ENCODE peak calls at places on chromosomes 5 and 9, in nine cellular contexts. B, Y, J, Z, D, R, F, L and U are unnamed samples.

GRCh38 chr9:105439428-105439827 is 8.4 kb upstream of the FSD1L start:
- DNase-seq in F (no peak), L (no peak), R (no peak), D (no peak), J (no peak), Y (no peak), Z (no peak), B (no peak), U (no peak)

GRCh38 chr5:176609724-176610429 is at the start of gene GPRIN1:
- DNase-seq in B (no peak), D (peak; percentile 69), Z (peak; percentile 70), F (peak; percentile 77), Y (peak; percentile 90), J (peak; percentile 44), R (peak; percentile 35), L (peak; percentile 84), U (peak; percentile 91)

GRCh38 chr9:30925635-30926034 is 1458.8 kb upstream of the ACO1 start:
- DNase-seq in L (no peak), Y (no peak), B (no peak), Z (no peak), R (no peak), J (no peak), D (no peak), F (no peak), U (no peak)

GRCh38 chr9:34961574-34962480 is 3.7 kb downstream of the PHF24 start:
- DNase-seq in J (no peak), B (no peak), F (no peak), Y (peak; percentile 31), D (peak; percentile 82), L (no peak), Z (no peak), R (no peak), U (no peak)

GRCh38 chr9:92728831-92729734 is 35.5 kb downstream of the BICD2 start:
- DNase-seq in F (peak; percentile 54), J (no peak), Y (no peak), Z (no peak), L (peak; percentile 73), R (no peak), D (no peak), B (peak; percentile 32), U (peak; percentile 65)

GRCh38 chr5:78667461-78668103 is 19.0 kb upstream of the LHFPL2 start:
- DNase-seq in D (peak; percentile 30), F (no peak), B (no peak), J (no peak), L (no peak), R (no peak), Z (no peak), Y (no peak), U (no peak)

GRCh38 chr9:95004452-95005275 is 278.2 kb downstream of the AOPEP start:
- DNase-seq in F (peak; percentile 29), R (peak; percentile 14), Z (peak; percentile 51), J (peak; percentile 16), B (no peak), Y (peak; percentile 68), D (peak; percentile 62), L (peak; percentile 32), U (no peak)

GRCh38 chr9:125997510-125997823 is 250.3 kb downstream of the PBX3 start:
- DNase-seq in L (no peak), B (no peak), F (no peak), R (no peak), Z (no peak), J (no peak), D (no peak), Y (no peak), U (no peak)

GRCh38 chr5:173056783-173057061 is 570 bp downstream of the CREBRF start:
- DNase-seq in Z (no peak), J (peak; percentile 64), F (no peak), Y (no peak), L (no peak), D (no peak), B (no peak), R (no peak), U (no peak)

GRCh38 chr9:134294228-134295071 is 31.8 kb upstream of the RXRA start:
- DNase-seq in R (no peak), D (peak; percentile 13), Y (no peak), Z (peak; percentile 35), B (peak; percentile 67), F (no peak), J (no peak), L (no peak), U (no peak)

GRCh38 chr9:88372103-88372694 is 16.0 kb upstream of the SPIN1 start:
- DNase-seq in Z (peak; percentile 8), L (no peak), F (no peak), J (no peak), R (no peak), Y (no peak), B (no peak), D (peak; percentile 31), U (no peak)

GRCh38 chr5:176466245-176466871 is 18.2 kb downstream of the FAF2 start:
- DNase-seq in J (no peak), D (peak; percentile 15), B (no peak), Y (no peak), L (no peak), Z (no peak), R (no peak), F (peak; percentile 74), U (no peak)

GRCh38 chr9:133368249-133368881 is 7.5 kb downstream of the SURF4 start:
- DNase-seq in J (no peak), B (no peak), Y (no peak), Z (no peak), R (no peak), L (no peak), F (no peak), D (peak; percentile 56), U (no peak)

GRCh38 chr9:112015149-112015548 is 118.5 kb downstream of the UGCG start:
- DNase-seq in R (no peak), D (no peak), J (no peak), Z (no peak), L (no peak), B (no peak), Y (no peak), F (no peak), U (no peak)

GRCh38 chr5:159785639-159786038 is 130.6 kb upstream of the ADRA1B start:
- DNase-seq in F (no peak), Y (no peak), J (no peak), B (peak; percentile 40), R (no peak), Z (no peak), L (no peak), D (no peak), U (no peak)

GRCh38 chr9:70576121-70576520 is 161.7 kb upstream of the KLF9 start:
- DNase-seq in B (no peak), D (no peak), Y (no peak), J (no peak), F (no peak), L (no peak), Z (no peak), R (no peak), U (no peak)

GRCh38 chr5:167790462-167791260 is 500.8 kb upstream of the WWC1 start:
- DNase-seq in L (no peak), F (no peak), D (no peak), R (no peak), Y (no peak), B (no peak), Z (no peak), J (no peak), U (no peak)

GRCh38 chr5:121681200-121681855 is 170.4 kb upstream of the FTMT start:
- DNase-seq in D (no peak), Z (no peak), B (no peak), F (peak; percentile 38), L (no peak), R (no peak), Y (no peak), J (no peak), U (no peak)

GRCh38 chr9:88974641-88975040 is 16.6 kb upstream of the S1PR3 start:
- DNase-seq in R (no peak), L (no peak), J (no peak), Y (no peak), Z (no peak), F (no peak), D (no peak), B (no peak), U (no peak)

GRCh38 chr5:150422758-150423157 is 10.0 kb upstream of the CD74 start:
- DNase-seq in R (no peak), B (no peak), Y (no peak), F (no peak), L (no peak), D (no peak), J (no peak), Z (no peak), U (no peak)

GRCh38 chr9:93662016-93662638 is 85.7 kb downstream of the PHF2 start:
- DNase-seq in D (no peak), Y (no peak), L (no peak), B (no peak), F (no peak), Z (no peak), J (no peak), R (no peak), U (no peak)

GRCh38 chr5:16382047-16382446 is 83.6 kb downstream of the ZNF622 start:
- DNase-seq in L (no peak), Y (no peak), R (no peak), D (no peak), F (no peak), B (no peak), J (no peak), Z (no peak), U (no peak)

GRCh38 chr5:111755942-111756353 is 1.0 kb downstream of the NREP start:
- DNase-seq in L (no peak), R (no peak), J (no peak), D (peak; percentile 23), Z (peak; percentile 36), Y (no peak), F (peak; percentile 33), B (no peak), U (no peak)